ENCODE peak calls at places on chromosomes 12 and 14, in five cellular contexts. Q, U, W, Y and T are unnamed samples.

GRCh38 chr12:58873496-58873895 is 46.8 kb downstream of the LRIG3 start:
- DNase-seq in Q (no peak), U (no peak), W (no peak), Y (no peak), T (no peak)

GRCh38 chr12:42921741-42922511 is 332.4 kb upstream of the PRICKLE1 start:
- DNase-seq in Q (peak; percentile 13), U (no peak), W (no peak), Y (no peak), T (peak; percentile 63)

GRCh38 chr14:55458800-55459577 is 18.6 kb upstream of the TBPL2 start:
- DNase-seq in Q (no peak), U (no peak), W (no peak), Y (no peak), T (peak; percentile 9)

GRCh38 chr12:98741615-98742265 is 96.7 kb downstream of the APAF1 start:
- DNase-seq in Q (no peak), U (peak; percentile 50), W (no peak), Y (no peak), T (no peak)

GRCh38 chr12:107622005-107622404 is 63.6 kb upstream of the PWP1 start:
- DNase-seq in Q (no peak), U (peak; percentile 26), W (no peak), Y (no peak), T (no peak)

GRCh38 chr14:88793259-88793625 is 489 bp upstream of the EML5 start:
- DNase-seq in Q (no peak), U (no peak), W (no peak), Y (no peak), T (no peak)

GRCh38 chr14:97185186-97185585 is 388.0 kb downstream of the VRK1 start:
- DNase-seq in Q (peak; percentile 38), U (peak; percentile 12), W (no peak), Y (no peak), T (no peak)

GRCh38 chr14:31263485-31264133 is 56.0 kb upstream of the HECTD1 start:
- DNase-seq in Q (peak; percentile 75), U (no peak), W (no peak), Y (no peak), T (peak; percentile 97)

GRCh38 chr14:35385042-35385839 is 19.3 kb downstream of the NFKBIA start:
- DNase-seq in Q (peak; percentile 76), U (no peak), W (peak; percentile 31), Y (no peak), T (no peak)

GRCh38 chr12:57089259-57090245 is 638 bp downstream of the NAB2 start:
- DNase-seq in Q (peak; percentile 83), U (peak; percentile 76), W (no peak), Y (no peak), T (peak; percentile 58)

GRCh38 chr12:96208801-96209534 is 14.8 kb downstream of the ELK3 start:
- DNase-seq in Q (no peak), U (no peak), W (no peak), Y (no peak), T (no peak)

GRCh38 chr12:123141615-123142517 is 9.0 kb downstream of the PITPNM2 start:
- DNase-seq in Q (peak; percentile 83), U (peak; percentile 21), W (no peak), Y (no peak), T (peak; percentile 60)

GRCh38 chr14:105315941-105316562 is 1.5 kb downstream of the PACS2 start:
- DNase-seq in Q (no peak), U (no peak), W (no peak), Y (no peak), T (peak; percentile 70)

GRCh38 chr12:105418232-105418631 is 87.7 kb downstream of the C12orf75 start:
- DNase-seq in Q (peak; percentile 17), U (no peak), W (no peak), Y (no peak), T (peak; percentile 87)

GRCh38 chr14:21712039-21712438 is 38.4 kb upstream of the OR4E1 start:
- DNase-seq in Q (no peak), U (no peak), W (no peak), Y (no peak), T (no peak)

GRCh38 chr12:42679402-42679801 is 89.9 kb upstream of the PRICKLE1 start:
- DNase-seq in Q (peak; percentile 19), U (no peak), W (no peak), Y (no peak), T (no peak)

GRCh38 chr14:89765346-89765745 is 189.2 kb downstream of the EFCAB11 start:
- DNase-seq in Q (no peak), U (no peak), W (no peak), Y (no peak), T (no peak)

GRCh38 chr12:77294016-77294415 is 228.6 kb upstream of the E2F7 start:
- DNase-seq in Q (no peak), U (no peak), W (no peak), Y (no peak), T (no peak)

GRCh38 chr12:109627633-109628032 is 54.0 kb downstream of the MVK start:
- DNase-seq in Q (no peak), U (no peak), W (no peak), Y (no peak), T (no peak)